ENCODE peak calls at places on chromosomes 2 and 18, in eight cellular contexts. K, G, C, E, P, F, V and S are unnamed samples.

GRCh38 chr18:43236921-43237320 is 40.4 kb downstream of the SYT4 start:
- DNase-seq in K (no peak), G (no peak), C (no peak), E (no peak), P (no peak), F (no peak), V (no peak), S (no peak)

GRCh38 chr2:191041418-191042161 is 27.6 kb upstream of the STAT1 start:
- DNase-seq in K (peak; percentile 29), G (no peak), C (no peak), E (no peak), P (peak; percentile 65), F (no peak), V (no peak), S (no peak)

GRCh38 chr2:209556354-209556961 is 132.6 kb downstream of the MAP2 start:
- DNase-seq in K (peak; percentile 76), G (no peak), C (peak; percentile 8), E (peak; percentile 37), P (peak; percentile 73), F (no peak), V (no peak), S (no peak)

GRCh38 chr2:4047961-4048891 is 344.9 kb downstream of the DCDC2C start:
- DNase-seq in K (no peak), G (no peak), C (no peak), E (no peak), P (peak; percentile 22), F (no peak), V (no peak), S (no peak)

GRCh38 chr2:38886041-38886440 is 3.6 kb upstream of the ARHGEF33 start:
- DNase-seq in K (no peak), G (no peak), C (no peak), E (no peak), P (no peak), F (no peak), V (no peak), S (no peak)

GRCh38 chr2:85804583-85804982 is 50.8 kb downstream of the ATOH8 start:
- DNase-seq in K (peak; percentile 56), G (no peak), C (no peak), E (peak; percentile 43), P (peak; percentile 38), F (no peak), V (no peak), S (no peak)

GRCh38 chr2:99723632-99724031 is 233.8 kb upstream of the REV1 start:
- DNase-seq in K (no peak), G (no peak), C (no peak), E (no peak), P (no peak), F (no peak), V (no peak), S (no peak)

GRCh38 chr18:75204262-75204977 is 4.5 kb downstream of the PTGR3 start:
- DNase-seq in K (peak; percentile 59), G (no peak), C (no peak), E (peak; percentile 45), P (no peak), F (peak; percentile 79), V (no peak), S (no peak)

GRCh38 chr2:238105506-238106338 is 5.6 kb downstream of the ESPNL start:
- DNase-seq in K (no peak), G (peak; percentile 15), C (no peak), E (no peak), P (no peak), F (peak; percentile 51), V (no peak), S (no peak)

GRCh38 chr2:235146206-235146605 is 194.4 kb downstream of the SH3BP4 start:
- DNase-seq in K (no peak), G (no peak), C (no peak), E (no peak), P (no peak), F (no peak), V (no peak), S (no peak)

GRCh38 chr2:71793965-71794364 is 340.6 kb downstream of the DYSF start:
- DNase-seq in K (no peak), G (no peak), C (no peak), E (no peak), P (no peak), F (no peak), V (no peak), S (no peak)

GRCh38 chr2:235836416-235837042 is 331.7 kb downstream of the GBX2 start:
- DNase-seq in K (no peak), G (no peak), C (no peak), E (peak; percentile 83), P (peak; percentile 43), F (no peak), V (no peak), S (no peak)

GRCh38 chr2:25424426-25425028 is 82.8 kb upstream of the DNMT3A start:
- DNase-seq in K (no peak), G (no peak), C (no peak), E (no peak), P (no peak), F (no peak), V (no peak), S (no peak)

GRCh38 chr2:70919672-70920366 is 15.9 kb upstream of the ATP6V1B1 start:
- DNase-seq in K (peak; percentile 74), G (peak; percentile 53), C (peak; percentile 44), E (peak; percentile 89), P (peak; percentile 93), F (peak; percentile 89), V (peak; percentile 85), S (peak; percentile 76)

GRCh38 chr2:16773080-16773713 is 107.6 kb upstream of the CYRIA start:
- DNase-seq in K (peak; percentile 82), G (no peak), C (peak; percentile 2), E (peak; percentile 77), P (peak; percentile 56), F (no peak), V (no peak), S (no peak)

GRCh38 chr2:161171595-161171929 is 11.3 kb downstream of the TANK start:
- DNase-seq in K (no peak), G (no peak), C (no peak), E (no peak), P (no peak), F (no peak), V (no peak), S (no peak)

GRCh38 chr2:128389521-128389920 is 70.9 kb upstream of the HS6ST1 start:
- DNase-seq in K (no peak), G (no peak), C (no peak), E (no peak), P (no peak), F (no peak), V (no peak), S (no peak)

GRCh38 chr2:162006326-162006725 is 67.7 kb downstream of the DPP4 start:
- DNase-seq in K (no peak), G (no peak), C (no peak), E (no peak), P (no peak), F (no peak), V (no peak), S (no peak)

DNA sequence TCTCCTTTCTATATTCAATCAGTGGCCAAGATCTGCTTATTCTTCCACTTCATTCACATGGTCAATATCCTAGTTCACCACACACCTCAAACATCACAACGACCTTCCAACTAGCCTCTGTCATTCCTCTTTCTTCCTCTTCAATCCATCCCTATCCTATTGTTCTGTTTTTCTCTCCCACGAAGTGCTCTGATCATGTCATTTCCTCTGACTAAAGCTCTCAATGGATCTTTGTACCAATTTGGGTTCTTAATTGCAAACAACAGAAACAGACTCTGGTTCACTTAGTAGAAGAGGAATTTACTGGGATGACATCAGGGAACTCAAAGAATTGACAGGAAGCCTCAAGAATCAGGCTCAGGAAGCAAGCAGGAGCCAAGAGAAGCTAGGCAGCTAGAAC is 23.5 kb downstream of the WNT10A start:
- DNase-seq in K (no peak), G (no peak), C (no peak), E (no peak), P (no peak), F (no peak), V (no peak), S (no peak)
- H3K27me3 ChIP-seq in K (peaks cover 58% of the 10 kb centered on the region), G (peaks cover 3% of the 10 kb centered on the region), C (peaks cover 55% of the 10 kb centered on the region), E (peaks cover 96% of the 10 kb centered on the region), P (no peaks in the 10 kb centered on the region), F (no peaks in the 10 kb centered on the region), V (no peaks in the 10 kb centered on the region), S (no peaks in the 10 kb centered on the region)

GRCh38 chr2:233141888-233142287 is 81.7 kb downstream of the INPP5D start:
- DNase-seq in K (no peak), G (no peak), C (no peak), E (peak; percentile 51), P (no peak), F (no peak), V (no peak), S (no peak)

GRCh38 chr2:233143700-233144331 is 83.7 kb downstream of the INPP5D start:
- DNase-seq in K (no peak), G (no peak), C (no peak), E (no peak), P (no peak), F (no peak), V (no peak), S (no peak)

GRCh38 chr2:233139875-233140585 is 79.9 kb downstream of the INPP5D start:
- DNase-seq in K (no peak), G (no peak), C (no peak), E (no peak), P (no peak), F (no peak), V (no peak), S (no peak)

GRCh38 chr2:233142355-233142897 is 82.3 kb downstream of the INPP5D start:
- DNase-seq in K (no peak), G (no peak), C (no peak), E (no peak), P (no peak), F (no peak), V (no peak), S (no peak)

DNA sequence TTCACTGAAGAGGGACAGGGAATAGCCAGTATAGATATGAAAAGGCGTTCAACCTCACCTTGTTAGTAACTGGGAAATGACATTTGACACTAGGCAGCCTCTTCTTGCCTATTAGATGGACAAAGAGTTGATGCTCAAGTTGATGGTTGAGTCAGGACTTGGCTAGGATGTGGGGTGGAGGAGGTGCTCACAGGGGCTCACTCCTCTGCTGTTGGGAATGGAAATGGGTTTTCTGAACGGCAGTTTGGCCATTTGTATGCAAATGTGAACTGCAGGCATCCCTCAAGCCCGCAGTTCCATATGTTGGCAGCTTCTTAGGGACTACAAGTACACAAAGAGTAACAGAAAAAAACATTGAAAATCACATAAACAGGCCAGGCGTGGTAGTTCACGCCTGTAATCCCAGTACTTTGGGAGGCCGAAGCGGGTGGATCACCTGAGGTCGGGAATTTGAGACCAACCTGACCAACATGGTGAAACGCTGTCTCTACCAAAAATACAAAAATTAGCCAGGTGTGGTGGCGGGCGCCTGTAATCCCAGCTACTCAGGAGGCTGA is 80.8 kb downstream of the INPP5D start:
- DNase-seq in K (no peak), G (no peak), C (no peak), E (no peak), P (no peak), F (no peak), V (no peak), S (no peak)
- H3K4me3 ChIP-seq in K (no peak overlapping the region), G (no peak overlapping the region), C (no peak overlapping the region), E (no peak overlapping the region), P (no peak overlapping the region), F (no peak overlapping the region), V (no peak overlapping the region), S (no peak overlapping the region)

GRCh38 chr2:176137883-176138282 is 8.4 kb downstream of the HOXD8 start:
- DNase-seq in K (no peak), G (peak; percentile 36), C (no peak), E (no peak), P (no peak), F (no peak), V (no peak), S (no peak)
- H3K27me3 ChIP-seq in K (no peaks in the 10 kb centered on the region), G (no peaks in the 10 kb centered on the region), C (peaks cover 89% of the 10 kb centered on the region), E (peaks cover 100% of the 10 kb centered on the region), P (no peaks in the 10 kb centered on the region), F (peaks cover 5% of the 10 kb centered on the region), V (peaks cover 43% of the 10 kb centered on the region), S (peaks cover 65% of the 10 kb centered on the region)

GRCh38 chr2:178211460-178211859 is 17.1 kb downstream of the OSBPL6 start:
- DNase-seq in K (no peak), G (no peak), C (no peak), E (no peak), P (no peak), F (no peak), V (no peak), S (no peak)
- H3K4me3 ChIP-seq in K (no peak overlapping the region), G (no peak overlapping the region), C (no peak overlapping the region), E (no peak overlapping the region), P (no peak overlapping the region), F (no peak overlapping the region), V (no peak overlapping the region), S (no peak overlapping the region)